ENCODE peak calls at places on chromosomes 13 and 19, in four cellular contexts. N is LNCaP clone FGC, K is MM.1S, I is MCF 10A. C is an unnamed sample.

GRCh38 chr19:46481187-46481586 is 9.8 kb upstream of the PNMA8A start:
- DNase-seq in N (no peak), K (no peak), I (no peak), C (peak; percentile 51)

GRCh38 chr13:102626928-102627327 is 30.1 kb downstream of the TPP2 start:
- DNase-seq in N (no peak), K (no peak), I (no peak), C (no peak)

GRCh38 chr13:110758195-110758594 is 44.7 kb downstream of the ING1 start:
- DNase-seq in N (no peak), K (no peak), I (peak; percentile 56), C (peak; percentile 67)

GRCh38 chr13:63048648-63049047 is 1633.0 kb upstream of the PCDH20 start:
- DNase-seq in N (no peak), K (no peak), I (peak; percentile 14), C (no peak)

GRCh38 chr19:18141031-18141430 is 11.9 kb upstream of the PIK3R2 start:
- DNase-seq in N (no peak), K (no peak), I (no peak), C (no peak)

GRCh38 chr13:49938274-49938673 is 2.1 kb upstream of the SPRYD7 start:
- DNase-seq in N (no peak), K (no peak), I (no peak), C (no peak)

GRCh38 chr13:28425796-28426195 is 69.1 kb downstream of the FLT1 start:
- DNase-seq in N (no peak), K (no peak), I (no peak), C (no peak)

GRCh38 chr19:30699871-30700280 is 327.7 kb downstream of the ZNF536 start:
- DNase-seq in N (no peak), K (no peak), I (no peak), C (no peak)

GRCh38 chr13:40074338-40074737 is 418.9 kb downstream of the COG6 start:
- DNase-seq in N (no peak), K (no peak), I (no peak), C (peak; percentile 49)

GRCh38 chr19:2962018-2962670 is 15.2 kb upstream of the TLE6 start:
- DNase-seq in N (no peak), K (peak; percentile 58), I (peak; percentile 72), C (peak; percentile 82)

GRCh38 chr13:27182844-27183497 is 11.4 kb upstream of the USP12 start:
- DNase-seq in N (no peak), K (no peak), I (peak; percentile 63), C (peak; percentile 87)

GRCh38 chr19:12880551-12881171 is 588 bp downstream of the DNASE2 start:
- DNase-seq in N (no peak), K (peak; percentile 34), I (peak; percentile 50), C (peak; percentile 26)

GRCh38 chr19:3366104-3366760 is at the start of gene NFIC:
- DNase-seq in N (no peak), K (no peak), I (peak; percentile 90), C (peak; percentile 87)

GRCh38 chr19:34148672-34149185 is 23.6 kb upstream of the LSM14A start:
- DNase-seq in N (no peak), K (no peak), I (no peak), C (no peak)

GRCh38 chr19:21698215-21698614 is 69.2 kb downstream of the ZNF100 start:
- DNase-seq in N (peak; percentile 2), K (no peak), I (peak; percentile 11), C (peak; percentile 29)

GRCh38 chr19:36796714-36796999 is 24.1 kb upstream of the ZNF850 start:
- DNase-seq in N (no peak), K (no peak), I (no peak), C (no peak)

GRCh38 chr13:33150662-33151061 is 134.4 kb downstream of the KL start:
- DNase-seq in N (no peak), K (no peak), I (no peak), C (no peak)

GRCh38 chr13:41075034-41075433 is 13.7 kb downstream of the WBP4 start:
- DNase-seq in N (no peak), K (peak; percentile 21), I (peak; percentile 53), C (peak; percentile 67)

GRCh38 chr19:33781996-33782395 is 14.7 kb upstream of the KCTD15 start:
- DNase-seq in N (no peak), K (no peak), I (no peak), C (peak; percentile 33)

GRCh38 chr13:65054277-65054676 is 2175.9 kb downstream of the PCDH9 start:
- DNase-seq in N (no peak), K (no peak), I (no peak), C (no peak)

GRCh38 chr19:17803264-17803896 is 8.4 kb downstream of the B3GNT3 start:
- DNase-seq in N (no peak), K (no peak), I (no peak), C (no peak)

GRCh38 chr13:23715762-23716235 is 145.6 kb downstream of the TNFRSF19 start:
- DNase-seq in N (no peak), K (no peak), I (peak; percentile 42), C (no peak)

GRCh38 chr19:2424686-2425621 is 2.4 kb downstream of the TIMM13 start:
- DNase-seq in N (no peak), K (no peak), I (no peak), C (peak; percentile 75)

C was measured in fibroblast of pulmonary artery.